ENCODE peak calls at places on chromosome 1, in six cellular contexts. One of them, this sample, is unnamed. For H3K4me1 and H3K27me3, the result is how much of the 10 kb centered on the place peaks cover.

GRCh38 chr1:184403961-184404726 is 17.3 kb downstream of the C1orf21 start:
- DNase-seq in right cardiac atrium: no peak
- DNase-seq in SJSA1: no peak
- DNase-seq in neural progenitor cell: no peak
- DNase-seq in left ventricle myocardium inferior: no peak
- DNase-seq in vagina: no peak
- DNase-seq in this sample: no peak

GRCh38 chr1:223706077-223706988 is 6.0 kb upstream of the CAPN2 start:
- DNase-seq in right cardiac atrium: no peak
- DNase-seq in SJSA1: peak
- DNase-seq in neural progenitor cell: no peak
- DNase-seq in left ventricle myocardium inferior: no peak
- DNase-seq in vagina: peak
- DNase-seq in this sample: peak

GRCh38 chr1:15304708-15305326 is 57.8 kb downstream of the FHAD1 start:
- DNase-seq in right cardiac atrium: peak
- DNase-seq in SJSA1: peak
- DNase-seq in neural progenitor cell: peak
- DNase-seq in left ventricle myocardium inferior: peak
- DNase-seq in vagina: no peak
- DNase-seq in this sample: peak

GRCh38 chr1:28766532-28767183 is 29.9 kb downstream of the YTHDF2 start:
- DNase-seq in right cardiac atrium: no peak
- DNase-seq in SJSA1: no peak
- DNase-seq in neural progenitor cell: no peak
- DNase-seq in left ventricle myocardium inferior: no peak
- DNase-seq in vagina: no peak
- DNase-seq in this sample: no peak

GRCh38 chr1:214002472-214002871 is 14.7 kb downstream of the PROX1 start:
- DNase-seq in right cardiac atrium: no peak
- DNase-seq in SJSA1: no peak
- DNase-seq in neural progenitor cell: no peak
- DNase-seq in left ventricle myocardium inferior: no peak
- DNase-seq in vagina: no peak
- DNase-seq in this sample: peak

GRCh38 chr1:170619167-170620030 is 44.5 kb upstream of the PRRX1 start:
- DNase-seq in right cardiac atrium: no peak
- DNase-seq in SJSA1: no peak
- DNase-seq in neural progenitor cell: no peak
- DNase-seq in left ventricle myocardium inferior: no peak
- DNase-seq in vagina: no peak
- DNase-seq in this sample: no peak

GRCh38 chr1:175628548-175629317 is 114.7 kb downstream of the TNR start:
- DNase-seq in right cardiac atrium: peak
- DNase-seq in SJSA1: no peak
- DNase-seq in neural progenitor cell: no peak
- DNase-seq in left ventricle myocardium inferior: peak
- DNase-seq in vagina: no peak
- DNase-seq in this sample: peak

GRCh38 chr1:161420763-161421455 is 53.2 kb upstream of the CFAP126 start:
- DNase-seq in right cardiac atrium: no peak
- DNase-seq in SJSA1: no peak
- DNase-seq in neural progenitor cell: peak
- DNase-seq in left ventricle myocardium inferior: no peak
- DNase-seq in vagina: no peak
- DNase-seq in this sample: no peak

GRCh38 chr1:97581614-97582051 is 339.2 kb downstream of the DPYD start:
- DNase-seq in right cardiac atrium: no peak
- DNase-seq in SJSA1: peak
- DNase-seq in neural progenitor cell: peak
- DNase-seq in left ventricle myocardium inferior: no peak
- DNase-seq in vagina: no peak
- DNase-seq in this sample: no peak

GRCh38 chr1:226891846-226892533 is 21.6 kb downstream of the PSEN2 start:
- DNase-seq in right cardiac atrium: peak
- DNase-seq in SJSA1: no peak
- DNase-seq in neural progenitor cell: no peak
- DNase-seq in left ventricle myocardium inferior: no peak
- DNase-seq in vagina: no peak
- DNase-seq in this sample: no peak

GRCh38 chr1:157971723-157972122 is 21.7 kb upstream of the KIRREL1 start:
- DNase-seq in right cardiac atrium: no peak
- DNase-seq in SJSA1: no peak
- DNase-seq in neural progenitor cell: no peak
- DNase-seq in left ventricle myocardium inferior: no peak
- DNase-seq in vagina: no peak
- DNase-seq in this sample: no peak

GRCh38 chr1:84571150-84571535 is 3.1 kb downstream of the CTBS start:
- DNase-seq in right cardiac atrium: no peak
- DNase-seq in SJSA1: no peak
- DNase-seq in neural progenitor cell: no peak
- DNase-seq in left ventricle myocardium inferior: no peak
- DNase-seq in vagina: no peak
- DNase-seq in this sample: no peak

GRCh38 chr1:163561570-163562295 is 240.0 kb downstream of the NUF2 start:
- DNase-seq in right cardiac atrium: no peak
- DNase-seq in SJSA1: no peak
- DNase-seq in neural progenitor cell: peak
- DNase-seq in left ventricle myocardium inferior: no peak
- DNase-seq in vagina: no peak
- DNase-seq in this sample: peak

GRCh38 chr1:198187973-198188588 is 31.3 kb downstream of the NEK7 start:
- DNase-seq in right cardiac atrium: no peak
- DNase-seq in SJSA1: no peak
- DNase-seq in neural progenitor cell: no peak
- DNase-seq in left ventricle myocardium inferior: no peak
- DNase-seq in vagina: no peak
- DNase-seq in this sample: no peak

GRCh38 chr1:245677446-245678240 is 522.9 kb downstream of the KIF26B start:
- DNase-seq in right cardiac atrium: no peak
- DNase-seq in SJSA1: no peak
- DNase-seq in neural progenitor cell: no peak
- DNase-seq in left ventricle myocardium inferior: no peak
- DNase-seq in vagina: no peak
- DNase-seq in this sample: no peak
- H3K4me3 ChIP-seq in right cardiac atrium: no peak
- H3K4me3 ChIP-seq in SJSA1: no peak
- H3K4me3 ChIP-seq in neural progenitor cell: no peak
- H3K4me3 ChIP-seq in left ventricle myocardium inferior: no peak
- H3K4me3 ChIP-seq in vagina: no peak
- H3K4me3 ChIP-seq in this sample: no peak

GRCh38 chr1:45674478-45674877 is 11.9 kb downstream of the GPBP1L1 start:
- DNase-seq in right cardiac atrium: no peak
- DNase-seq in SJSA1: no peak
- DNase-seq in neural progenitor cell: no peak
- DNase-seq in left ventricle myocardium inferior: no peak
- DNase-seq in vagina: no peak
- DNase-seq in this sample: no peak

GRCh38 chr1:45682942-45683341 is 3.4 kb downstream of the GPBP1L1 start:
- DNase-seq in right cardiac atrium: no peak
- DNase-seq in SJSA1: no peak
- DNase-seq in neural progenitor cell: no peak
- DNase-seq in left ventricle myocardium inferior: no peak
- DNase-seq in vagina: no peak
- DNase-seq in this sample: no peak

GRCh38 chr1:45679123-45679522 is 7.2 kb downstream of the GPBP1L1 start:
- DNase-seq in right cardiac atrium: no peak
- DNase-seq in SJSA1: no peak
- DNase-seq in neural progenitor cell: no peak
- DNase-seq in left ventricle myocardium inferior: no peak
- DNase-seq in vagina: no peak
- DNase-seq in this sample: no peak

GRCh38 chr1:45677751-45678245 is 8.5 kb downstream of the GPBP1L1 start:
- DNase-seq in right cardiac atrium: no peak
- DNase-seq in SJSA1: no peak
- DNase-seq in neural progenitor cell: no peak
- DNase-seq in left ventricle myocardium inferior: no peak
- DNase-seq in vagina: no peak
- DNase-seq in this sample: no peak

DNA sequence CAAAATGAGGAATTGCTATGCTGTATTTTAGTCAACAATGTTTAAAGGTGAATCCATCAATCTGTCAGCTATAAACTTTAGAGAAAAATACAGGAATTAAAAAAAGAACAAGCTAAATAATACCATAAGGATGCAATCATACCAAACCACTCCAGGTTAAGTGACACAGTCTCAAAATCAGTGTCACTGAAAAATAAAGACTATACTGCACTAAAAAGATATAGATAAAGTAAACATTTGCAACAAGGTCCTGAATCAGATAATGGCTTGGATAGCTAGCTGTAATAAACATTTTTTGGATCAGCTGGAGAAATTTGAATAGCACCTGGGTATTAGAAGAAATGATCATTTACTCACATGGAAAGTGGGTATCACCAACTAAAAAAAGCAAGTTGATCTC is 7.8 kb downstream of the GPBP1L1 start:
- DNase-seq in right cardiac atrium: no peak
- DNase-seq in SJSA1: no peak
- DNase-seq in neural progenitor cell: no peak
- DNase-seq in left ventricle myocardium inferior: no peak
- DNase-seq in vagina: no peak
- DNase-seq in this sample: no peak
- H3K4me1 ChIP-seq in right cardiac atrium: under half
- H3K4me1 ChIP-seq in SJSA1: under half
- H3K4me1 ChIP-seq in neural progenitor cell: under half
- H3K4me1 ChIP-seq in left ventricle myocardium inferior: half or more
- H3K4me1 ChIP-seq in vagina: half or more
- H3K4me1 ChIP-seq in this sample: under half

GRCh38 chr1:150902751-150903150 is 15.8 kb downstream of the CTXND2 start:
- DNase-seq in right cardiac atrium: no peak
- DNase-seq in SJSA1: no peak
- DNase-seq in neural progenitor cell: no peak
- DNase-seq in left ventricle myocardium inferior: no peak
- DNase-seq in vagina: no peak
- DNase-seq in this sample: no peak

GRCh38 chr1:150906329-150906728 is 19.4 kb downstream of the CTXND2 start:
- DNase-seq in right cardiac atrium: no peak
- DNase-seq in SJSA1: no peak
- DNase-seq in neural progenitor cell: no peak
- DNase-seq in left ventricle myocardium inferior: no peak
- DNase-seq in vagina: no peak
- DNase-seq in this sample: no peak

GRCh38 chr1:150909585-150910185 is 16.5 kb upstream of the SETDB1 start:
- DNase-seq in right cardiac atrium: no peak
- DNase-seq in SJSA1: no peak
- DNase-seq in neural progenitor cell: no peak
- DNase-seq in left ventricle myocardium inferior: no peak
- DNase-seq in vagina: no peak
- DNase-seq in this sample: no peak

GRCh38 chr1:150902346-150902745 is 15.4 kb downstream of the CTXND2 start:
- DNase-seq in right cardiac atrium: no peak
- DNase-seq in SJSA1: no peak
- DNase-seq in neural progenitor cell: no peak
- DNase-seq in left ventricle myocardium inferior: no peak
- DNase-seq in vagina: no peak
- DNase-seq in this sample: no peak

DNA sequence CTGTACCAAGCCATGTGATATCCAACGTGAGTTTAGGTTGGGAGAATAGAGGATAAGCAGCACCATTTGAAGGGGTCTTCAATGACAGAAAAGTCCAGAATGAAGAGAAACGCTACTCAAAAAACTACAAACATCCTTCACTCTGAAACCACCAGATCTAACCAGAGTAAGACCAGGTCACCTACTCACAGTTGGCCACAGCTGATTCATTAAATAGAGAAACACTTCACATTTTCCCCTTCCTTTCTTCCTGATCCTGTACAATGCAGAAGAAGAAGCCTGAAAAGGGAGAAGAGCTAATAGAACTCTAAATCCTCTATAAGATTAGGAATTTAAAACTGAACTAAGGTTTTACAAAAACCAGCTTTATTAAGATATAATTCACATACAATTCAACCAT is 19.4 kb upstream of the SETDB1 start:
- DNase-seq in right cardiac atrium: no peak
- DNase-seq in SJSA1: no peak
- DNase-seq in neural progenitor cell: no peak
- DNase-seq in left ventricle myocardium inferior: no peak
- DNase-seq in vagina: no peak
- DNase-seq in this sample: no peak
- H3K27me3 ChIP-seq in right cardiac atrium: under half
- H3K27me3 ChIP-seq in SJSA1: under half
- H3K27me3 ChIP-seq in neural progenitor cell: under half
- H3K27me3 ChIP-seq in left ventricle myocardium inferior: under half
- H3K27me3 ChIP-seq in vagina: under half
- H3K27me3 ChIP-seq in this sample: under half

DNA sequence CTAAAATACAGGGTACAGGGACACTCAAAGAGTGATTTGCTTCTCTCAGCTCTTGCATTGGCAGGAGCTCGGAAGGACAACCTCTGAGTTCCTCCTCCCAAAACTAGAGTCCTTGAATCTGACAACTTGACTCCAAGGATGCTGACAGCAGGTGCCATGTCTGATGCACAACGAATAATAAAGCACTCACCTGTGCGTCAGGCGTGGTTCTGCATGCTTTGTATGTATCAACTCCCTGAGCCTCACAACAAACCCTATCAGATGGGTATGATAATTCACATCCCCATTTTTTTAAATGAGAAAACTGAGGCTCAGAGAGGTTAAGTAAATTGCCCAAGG is 1.4 kb downstream of the LAPTM5 start:
- DNase-seq in right cardiac atrium: no peak
- DNase-seq in SJSA1: no peak
- DNase-seq in neural progenitor cell: no peak
- DNase-seq in left ventricle myocardium inferior: no peak
- DNase-seq in vagina: no peak
- DNase-seq in this sample: no peak
- H3K4me3 ChIP-seq in right cardiac atrium: no peak
- H3K4me3 ChIP-seq in SJSA1: no peak
- H3K4me3 ChIP-seq in neural progenitor cell: no peak
- H3K4me3 ChIP-seq in left ventricle myocardium inferior: peak
- H3K4me3 ChIP-seq in vagina: no peak
- H3K4me3 ChIP-seq in this sample: no peak

DNA sequence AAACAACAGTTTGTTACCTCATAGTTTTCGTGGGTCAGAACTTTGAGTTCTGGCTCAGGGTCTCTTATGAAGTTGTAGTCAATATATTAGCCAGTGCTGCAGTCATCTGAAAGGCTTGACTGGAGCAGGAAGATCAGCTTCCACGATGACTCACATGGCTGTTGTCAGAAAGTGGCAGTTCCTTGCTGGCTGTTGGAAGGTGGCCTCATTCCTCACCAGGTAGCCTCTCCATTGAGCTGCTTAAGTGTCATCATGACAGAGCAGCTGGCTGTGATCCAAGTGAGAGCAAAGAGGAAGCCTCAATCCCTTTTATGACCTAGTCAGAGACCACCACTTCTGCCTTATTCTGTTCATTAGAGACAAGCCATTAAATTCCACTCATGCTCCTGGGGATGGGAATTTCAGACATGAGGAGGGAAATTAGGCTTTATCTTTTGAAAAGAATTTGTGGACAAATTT is 5.6 kb downstream of the OSBPL9 start:
- DNase-seq in right cardiac atrium: peak
- DNase-seq in SJSA1: peak
- DNase-seq in neural progenitor cell: no peak
- DNase-seq in left ventricle myocardium inferior: peak
- DNase-seq in vagina: no peak
- DNase-seq in this sample: peak
- H3K4me1 ChIP-seq in right cardiac atrium: under half
- H3K4me1 ChIP-seq in SJSA1: half or more
- H3K4me1 ChIP-seq in neural progenitor cell: under half
- H3K4me1 ChIP-seq in left ventricle myocardium inferior: half or more
- H3K4me1 ChIP-seq in vagina: half or more
- H3K4me1 ChIP-seq in this sample: under half

GRCh38 chr1:2343023-2343935 is 48.1 kb downstream of the MORN1 start:
- DNase-seq in right cardiac atrium: peak
- DNase-seq in SJSA1: no peak
- DNase-seq in neural progenitor cell: no peak
- DNase-seq in left ventricle myocardium inferior: no peak
- DNase-seq in vagina: no peak
- DNase-seq in this sample: no peak
- H3K27me3 ChIP-seq in right cardiac atrium: under half
- H3K27me3 ChIP-seq in SJSA1: under half
- H3K27me3 ChIP-seq in neural progenitor cell: under half
- H3K27me3 ChIP-seq in left ventricle myocardium inferior: under half
- H3K27me3 ChIP-seq in vagina: under half
- H3K27me3 ChIP-seq in this sample: under half